ENCODE peak calls at places on chromosomes 6 and 20, in nine cellular contexts. G, P, N, H, U, X, Q, J and Z are unnamed samples.
A peak's percentile ranks its signal among the peaks of the same experiment; 100 is the strongest.

GRCh38 chr20:41664584-41664983 is 46.4 kb upstream of the CHD6 start:
- DNase-seq in N (no peak), H (no peak), Q (no peak), G (no peak), U (no peak), J (no peak), X (peak; percentile 2), P (peak; percentile 22), Z (no peak)

GRCh38 chr6:107192739-107193296 is 77.5 kb upstream of the BEND3 start:
- DNase-seq in H (no peak), P (no peak), J (no peak), G (no peak), X (no peak), U (no peak), Q (no peak), N (no peak), Z (no peak)

GRCh38 chr6:160998217-160998616 is 6.6 kb downstream of the MAP3K4 start:
- DNase-seq in G (no peak), P (no peak), X (no peak), N (no peak), U (no peak), Q (no peak), J (no peak), H (no peak), Z (no peak)

GRCh38 chr20:51424270-51425041 is 118.1 kb downstream of the NFATC2 start:
- DNase-seq in N (no peak), Q (no peak), H (no peak), J (peak; percentile 34), X (no peak), G (no peak), U (no peak), P (no peak), Z (no peak)

GRCh38 chr6:12249516-12250394 is 40.4 kb upstream of the EDN1 start:
- DNase-seq in X (no peak), H (no peak), G (no peak), J (no peak), Q (no peak), U (no peak), N (no peak), P (no peak), Z (no peak)

GRCh38 chr6:53205778-53206177 is 57.1 kb upstream of the GCM1 start:
- DNase-seq in N (no peak), G (no peak), Q (no peak), X (no peak), U (no peak), P (no peak), J (no peak), H (no peak), Z (no peak)

GRCh38 chr6:168301648-168302398 is 17.8 kb downstream of the DACT2 start:
- DNase-seq in Q (no peak), U (no peak), X (no peak), P (no peak), H (peak; percentile 1), N (no peak), G (no peak), J (no peak), Z (no peak)

GRCh38 chr6:148492654-148493290 is 150.1 kb downstream of the SASH1 start:
- DNase-seq in N (no peak), Q (no peak), P (no peak), J (no peak), X (no peak), U (no peak), H (no peak), G (no peak), Z (no peak)

GRCh38 chr6:38350882-38351281 is 288.8 kb downstream of the BTBD9 start:
- DNase-seq in G (no peak), N (no peak), X (peak; percentile 4), J (no peak), Q (no peak), P (no peak), U (no peak), H (no peak), Z (no peak)